ENCODE peak calls at places on chromosome 14, in four cellular contexts. H is astrocyte of the cerebellum, X is colonic mucosa, S is AG04450. Y is an unnamed sample.

GRCh38 chr14:104213301-104214034 is 75.1 kb downstream of the KIF26A start:
- DNase-seq in S (no peak), X (no peak), H (no peak), Y (no peak)

GRCh38 chr14:83164016-83164415 is 1630.4 kb upstream of the SEL1L start:
- DNase-seq in S (peak; percentile 85), X (no peak), H (peak; percentile 49), Y (no peak)

GRCh38 chr14:21940887-21941855 is 267.6 kb upstream of the OR4E1 start:
- DNase-seq in S (no peak), X (no peak), H (no peak), Y (no peak)

GRCh38 chr14:68181395-68182326 is 362.1 kb downstream of the RAD51B start:
- DNase-seq in X (no peak), S (no peak), H (no peak), Y (no peak)

GRCh38 chr14:37709419-37710195 is 114.2 kb downstream of the TTC6 start:
- DNase-seq in X (no peak), S (no peak), H (peak; percentile 22), Y (no peak)

GRCh38 chr14:39247256-39247655 is 13.5 kb downstream of the MIA2 start:
- DNase-seq in S (peak; percentile 78), H (peak; percentile 86), X (no peak), Y (no peak)

GRCh38 chr14:105294142-105294597 is 6.6 kb downstream of the BRF1 start:
- DNase-seq in X (no peak), S (no peak), H (no peak), Y (no peak)

GRCh38 chr14:30559638-30560071 is 697 bp downstream of the G2E3 start:
- DNase-seq in H (peak; percentile 69), S (no peak), X (no peak), Y (no peak)

GRCh38 chr14:106556665-106557289 is 1030.4 kb downstream of the TMEM121 start:
- DNase-seq in X (peak; percentile 75), H (no peak), S (no peak), Y (peak; percentile 67)

GRCh38 chr14:103155826-103156394 is 32.6 kb downstream of the TNFAIP2 start:
- DNase-seq in S (no peak), X (no peak), H (no peak), Y (no peak)

GRCh38 chr14:55477680-55478079 is 37.3 kb upstream of the TBPL2 start:
- DNase-seq in H (no peak), S (no peak), X (no peak), Y (peak; percentile 74)

GRCh38 chr14:52700701-52701172 is 5.4 kb upstream of the ERO1A start:
- DNase-seq in H (no peak), X (no peak), S (no peak), Y (no peak)

GRCh38 chr14:69246331-69246730 is 13.6 kb upstream of the GALNT16 start:
- DNase-seq in X (no peak), S (no peak), H (no peak), Y (no peak)
- TF ChIP-seq CTCF in X (no peak), S (no peak), H (no peak), Y (no peak)

DNA sequence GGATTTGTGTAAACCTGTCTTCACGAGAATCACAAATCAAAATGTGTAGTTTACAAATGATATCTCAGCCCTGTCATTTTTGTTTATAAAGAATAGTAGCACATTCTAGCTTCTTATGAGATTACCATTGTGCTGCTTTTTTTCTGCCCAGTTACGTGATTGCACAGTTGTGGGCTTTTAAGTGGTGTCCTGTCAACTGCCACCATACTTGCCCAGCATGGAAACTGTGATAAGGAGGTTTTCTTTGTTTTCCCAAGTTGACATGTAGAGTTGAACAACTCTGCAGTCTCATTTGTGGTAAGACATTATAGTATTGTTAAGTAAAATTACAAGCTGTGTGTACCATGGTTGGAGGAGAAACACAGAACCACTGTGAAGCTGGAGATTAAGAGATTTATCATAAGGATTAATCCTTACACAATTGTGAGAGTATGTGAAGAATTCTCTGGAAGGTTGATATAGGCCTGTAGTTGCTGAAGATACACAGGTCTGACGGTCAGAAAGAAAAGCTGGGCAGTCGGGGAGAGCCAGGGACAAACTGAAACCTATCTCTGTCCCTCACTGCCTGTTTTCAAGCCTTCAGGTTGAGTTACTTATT is 12.2 kb downstream of the CHURC1 start:
- DNase-seq in S (no peak), X (no peak), H (no peak), Y (no peak)
- TF ChIP-seq CTCF in S (no peak), X (no peak), H (no peak), Y (no peak)

GRCh38 chr14:73283592-73284379 is 46.5 kb downstream of the PAPLN start:
- DNase-seq in S (no peak), H (peak; percentile 18), X (no peak), Y (no peak)
- TF ChIP-seq CTCF in S (peak; percentile 35), H (peak; percentile 61), X (no peak), Y (no peak)

GRCh38 chr14:69895109-69895508 is 15.9 kb downstream of the SMOC1 start:
- DNase-seq in S (no peak), X (no peak), H (no peak), Y (no peak)
- TF ChIP-seq CTCF in S (no peak), X (no peak), H (no peak), Y (no peak)

GRCh38 chr14:91237219-91237618 is 7.3 kb downstream of the GPR68 start:
- DNase-seq in X (no peak), H (no peak), S (peak; percentile 27), Y (no peak)
- TF ChIP-seq CTCF in X (no peak), H (no peak), S (no peak), Y (no peak)